ENCODE peak calls at places on chromosome 4, in eight cellular contexts. N is K562; G is ascending aorta; P is esophagus squamous epithelium; R is ovary; S is GM23248; L is naive thymus-derived CD4-positive, alpha-beta T cell; U is right atrium auricular region. M is an unnamed sample.
A peak's percentile ranks its signal among the peaks of the same experiment; 100 is the strongest.

GRCh38 chr4:26455571-26455970 is 34.7 kb downstream of the CCKAR start:
- DNase-seq in L (no peak), R (no peak), N (no peak), G (no peak), S (no peak), P (no peak), U (no peak), M (no peak)

GRCh38 chr4:147787204-147787603 is 55.3 kb downstream of the ARHGAP10 start:
- DNase-seq in N (no peak), S (peak; percentile 72), L (no peak), P (no peak), U (no peak), R (peak; percentile 51), G (no peak), M (no peak)

GRCh38 chr4:100695039-100695654 is 177.3 kb upstream of the EMCN start:
- DNase-seq in P (no peak), R (no peak), N (no peak), G (no peak), U (no peak), L (no peak), S (no peak), M (no peak)

GRCh38 chr4:123819362-123820035 is 422.9 kb downstream of the SPRY1 start:
- DNase-seq in L (no peak), P (no peak), N (no peak), U (no peak), R (no peak), G (no peak), S (peak; percentile 51), M (no peak)

GRCh38 chr4:27350161-27350560 is 489.5 kb downstream of the STIM2 start:
- DNase-seq in P (no peak), U (no peak), G (no peak), S (peak; percentile 64), L (no peak), N (no peak), R (no peak), M (no peak)

GRCh38 chr4:37826282-37827029 is at the start of gene PGM2:
- DNase-seq in P (peak; percentile 45), S (peak; percentile 87), N (peak; percentile 88), U (peak; percentile 83), L (peak; percentile 89), G (peak; percentile 91), R (peak; percentile 91), M (peak; percentile 93)

GRCh38 chr4:112817933-112818921 is 181.3 kb downstream of the LARP7 start:
- DNase-seq in P (no peak), U (peak; percentile 87), G (peak; percentile 88), N (no peak), R (peak; percentile 59), L (no peak), S (peak; percentile 96), M (peak; percentile 34)

GRCh38 chr4:40998680-40999358 is 215.5 kb downstream of the APBB2 start:
- DNase-seq in P (no peak), N (no peak), G (no peak), S (peak; percentile 33), R (no peak), L (no peak), U (no peak), M (no peak)

GRCh38 chr4:15109583-15109982 is 107.3 kb downstream of the CPEB2 start:
- DNase-seq in N (no peak), R (no peak), S (no peak), P (no peak), L (no peak), G (no peak), U (no peak), M (no peak)

GRCh38 chr4:165686756-165687155 is 186.3 kb upstream of the TLL1 start:
- DNase-seq in G (no peak), U (no peak), N (no peak), S (no peak), R (no peak), P (no peak), L (no peak), M (no peak)

GRCh38 chr4:143344774-143345173 is 8.1 kb downstream of the GAB1 start:
- DNase-seq in S (no peak), N (no peak), P (no peak), L (no peak), U (no peak), G (no peak), R (no peak), M (no peak)

GRCh38 chr4:58514299-58514698 is 1404.1 kb upstream of the IGFBP7 start:
- DNase-seq in S (no peak), L (no peak), N (no peak), P (no peak), G (no peak), U (no peak), R (no peak), M (no peak)

GRCh38 chr4:30802622-30803323 is 82.6 kb downstream of the PCDH7 start:
- DNase-seq in S (peak; percentile 4), R (no peak), G (no peak), L (no peak), N (no peak), U (no peak), P (no peak), M (no peak)

DNA sequence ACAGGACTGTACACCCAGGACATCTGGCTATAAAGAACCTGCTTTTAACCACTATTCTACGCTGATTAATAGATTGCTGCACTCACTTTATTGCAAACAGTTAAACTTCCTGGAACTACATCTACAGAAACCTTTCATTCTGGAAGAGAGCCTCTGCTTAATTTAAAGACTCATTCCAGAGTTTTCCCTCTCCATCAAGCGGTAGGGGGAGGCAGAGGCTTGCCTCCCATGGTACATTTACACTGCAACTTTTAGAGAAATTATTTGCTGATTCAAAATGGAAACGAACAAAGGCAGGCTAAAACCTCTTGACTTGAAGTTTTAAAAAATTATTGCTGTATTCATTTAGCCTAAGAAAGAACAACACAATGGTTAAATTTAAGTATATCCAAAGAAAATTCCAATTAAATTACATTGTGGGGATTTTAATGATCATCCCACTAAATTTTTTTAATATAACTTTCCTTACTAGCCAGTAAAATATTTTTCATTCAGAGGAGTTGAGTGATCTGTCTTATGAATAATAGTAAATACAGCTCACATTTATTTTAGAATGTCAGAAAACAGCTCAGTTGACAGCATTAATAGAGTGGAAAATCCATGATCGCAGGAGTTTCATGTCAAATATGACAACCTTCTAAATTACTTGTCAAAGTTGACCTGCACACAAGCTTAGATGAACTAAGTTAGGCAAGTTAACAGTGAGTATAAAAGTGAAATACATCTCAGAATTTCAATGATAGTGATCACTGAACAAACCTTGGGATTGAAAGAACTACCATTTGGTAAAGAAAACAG is 46.3 kb upstream of the PCDH10 start:
- DNase-seq in L (no peak), P (no peak), G (no peak), R (no peak), U (no peak), S (no peak), N (no peak), M (no peak)
- H3K4me3 ChIP-seq in L (no peak overlapping the region), P (no peak overlapping the region), G (no peak overlapping the region), R (no peak overlapping the region), U (no peak overlapping the region), S (no peak overlapping the region), N (no peak overlapping the region), M (no peak overlapping the region)

DNA sequence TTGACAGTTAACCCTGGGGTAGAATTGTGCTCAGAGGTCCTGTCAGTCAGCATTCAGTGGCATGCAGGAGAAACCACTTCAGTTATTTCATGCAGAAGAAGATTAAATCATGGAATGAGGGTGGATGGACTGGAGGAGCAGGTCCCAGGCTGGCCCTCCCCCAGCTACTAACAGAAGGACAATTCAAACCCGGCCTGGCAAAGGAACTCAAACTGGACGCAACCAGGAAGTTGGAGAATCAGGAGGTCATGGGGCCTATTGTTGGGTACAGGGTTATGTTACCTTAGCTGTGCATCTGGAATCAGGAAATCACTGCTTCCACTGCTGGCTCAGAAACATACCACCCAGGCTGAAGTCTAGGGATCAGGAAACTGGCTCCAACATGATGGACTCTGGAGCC is 121.4 kb downstream of the GPAT3 start:
- DNase-seq in L (no peak), R (no peak), S (no peak), G (no peak), N (no peak), P (no peak), U (no peak), M (no peak)
- H3K27ac ChIP-seq in L (no peak overlapping the region), R (no peak overlapping the region), S (no peak overlapping the region), G (no peak overlapping the region), N (no peak overlapping the region), P (no peak overlapping the region), U (no peak overlapping the region), M (no peak overlapping the region)

GRCh38 chr4:3367866-3368265 is 73.9 kb upstream of the HGFAC start:
- DNase-seq in N (no peak), L (no peak), G (no peak), U (peak; percentile 26), S (no peak), R (no peak), P (no peak), M (no peak)

GRCh38 chr4:3369781-3370660 is 71.7 kb upstream of the HGFAC start:
- DNase-seq in P (no peak), S (peak; percentile 96), N (no peak), G (no peak), L (peak; percentile 67), U (peak; percentile 69), R (peak; percentile 46), M (peak; percentile 66)

GRCh38 chr4:3371038-3371437 is 70.7 kb upstream of the HGFAC start:
- DNase-seq in S (peak; percentile 7), R (no peak), P (no peak), U (peak; percentile 55), L (no peak), G (no peak), N (no peak), M (no peak)

GRCh38 chr4:3368334-3368733 is 73.4 kb upstream of the HGFAC start:
- DNase-seq in G (no peak), N (no peak), S (no peak), R (no peak), U (peak; percentile 5), L (no peak), P (no peak), M (no peak)

DNA sequence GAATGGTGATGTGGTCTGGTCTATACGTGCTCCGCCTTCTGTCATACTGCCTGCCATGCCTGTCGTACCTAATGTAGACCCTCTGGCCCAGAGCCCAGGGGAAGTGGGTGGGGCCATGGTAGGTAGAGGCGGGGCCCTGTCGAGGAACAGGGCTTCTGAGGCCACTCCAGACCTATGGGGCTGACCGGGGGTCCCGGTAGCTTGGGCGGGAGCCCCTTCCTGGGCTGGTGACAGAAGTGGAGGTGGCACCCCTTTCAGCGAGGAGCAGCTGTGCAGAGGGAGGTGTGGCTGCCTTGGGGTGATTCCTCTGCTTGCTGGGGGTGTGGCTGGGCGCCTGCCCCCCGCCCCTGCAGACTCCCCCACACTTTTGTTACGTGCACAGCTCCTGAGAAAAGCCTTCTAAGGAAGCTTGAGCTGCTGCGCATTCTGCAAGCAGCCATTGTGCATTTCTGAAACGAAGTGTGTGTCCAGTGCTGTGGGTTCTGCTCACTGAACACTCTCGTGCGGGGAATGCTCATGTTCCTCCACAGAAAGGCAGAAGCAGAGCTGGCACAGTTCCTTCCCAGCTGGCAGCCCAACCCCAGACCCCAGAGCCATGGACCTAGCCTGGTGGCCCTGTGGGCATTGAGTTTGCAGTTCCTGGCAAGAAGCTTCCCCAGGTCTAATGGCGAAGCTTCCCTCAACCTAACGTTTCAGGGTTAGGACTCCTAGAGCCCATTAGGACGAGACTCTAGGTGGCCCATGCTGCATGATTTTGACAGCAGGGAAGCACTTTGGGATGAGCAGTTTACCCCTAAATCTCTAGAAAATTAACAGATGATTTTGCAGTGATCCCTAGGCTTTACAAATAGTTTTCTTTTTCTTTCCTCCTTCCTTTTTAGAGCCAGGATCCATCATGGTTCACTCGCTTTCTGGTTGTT is 72.7 kb upstream of the HGFAC start:
- DNase-seq in S (no peak), G (no peak), L (peak; percentile 15), N (no peak), U (peak; percentile 53), R (peak; percentile 51), P (no peak), M (no peak)
- H3K4me3 ChIP-seq in S (peak overlapping the region; percentile 69), G (peak overlapping the region; percentile 51), L (peak overlapping the region; percentile 45), N (no peak overlapping the region), U (no peak overlapping the region), R (no peak overlapping the region), P (peak overlapping the region; percentile 15), M (peak overlapping the region; percentile 60)

GRCh38 chr4:145131848-145132247 is 33.7 kb downstream of the ABCE1 start:
- DNase-seq in R (no peak), G (no peak), P (no peak), L (no peak), S (no peak), U (no peak), N (no peak), M (no peak)
- H3K27ac ChIP-seq in R (no peak overlapping the region), G (peak overlapping the region; percentile 35), P (no peak overlapping the region), L (no peak overlapping the region), S (peak overlapping the region; percentile 65), U (no peak overlapping the region), N (no peak overlapping the region), M (no peak overlapping the region)